ENCODE peak calls at places on chromosomes 16 and 17, in six cellular contexts. H is tibial nerve, N is psoas muscle, O is heart right ventricle, V is stomach, I is substantia nigra. B is an unnamed sample.

GRCh38 chr16:1494711-1495110 is 1.6 kb downstream of the TELO2 start:
- DNase-seq in H (no peak), N (peak; percentile 51), O (peak; percentile 65), V (no peak), I (no peak), B (no peak)

GRCh38 chr17:7932949-7933348 is 943 bp downstream of the CNTROB start:
- DNase-seq in H (no peak), N (peak; percentile 31), O (no peak), V (peak; percentile 45), I (no peak), B (peak; percentile 76)

GRCh38 chr17:69702078-69702477 is 287.6 kb downstream of the MAP2K6 start:
- DNase-seq in H (no peak), N (no peak), O (no peak), V (no peak), I (no peak), B (no peak)

GRCh38 chr17:68288804-68289203 is 2.1 kb downstream of the SLC16A6 start:
- DNase-seq in H (no peak), N (no peak), O (no peak), V (no peak), I (no peak), B (peak; percentile 63)

GRCh38 chr16:86718118-86718517 is 139.8 kb downstream of the FOXL1 start:
- DNase-seq in H (no peak), N (no peak), O (no peak), V (no peak), I (no peak), B (no peak)

GRCh38 chr17:31452561-31453110 is 61.2 kb downstream of the RAB11FIP4 start:
- DNase-seq in H (no peak), N (no peak), O (peak; percentile 20), V (no peak), I (no peak), B (no peak)

GRCh38 chr16:2156025-2156848 is 655 bp downstream of the TRAF7 start:
- DNase-seq in H (no peak), N (no peak), O (no peak), V (no peak), I (no peak), B (no peak)

GRCh38 chr17:62321451-62321850 is 58.9 kb upstream of the EFCAB3 start:
- DNase-seq in H (no peak), N (no peak), O (no peak), V (no peak), I (no peak), B (no peak)

GRCh38 chr16:67632415-67633172 is 12.3 kb upstream of the CARMIL2 start:
- DNase-seq in H (no peak), N (no peak), O (peak; percentile 58), V (no peak), I (no peak), B (no peak)

GRCh38 chr17:40310882-40311391 is 2.0 kb downstream of the RARA start:
- DNase-seq in H (peak; percentile 6), N (peak; percentile 27), O (no peak), V (no peak), I (no peak), B (no peak)

GRCh38 chr17:15233022-15233805 is 31.9 kb downstream of the PMP22 start:
- DNase-seq in H (no peak), N (no peak), O (no peak), V (no peak), I (peak; percentile 20), B (no peak)

GRCh38 chr16:49959552-49960277 is 65.3 kb upstream of the CNEP1R1 start:
- DNase-seq in H (no peak), N (no peak), O (no peak), V (no peak), I (no peak), B (no peak)

GRCh38 chr17:78357177-78357586 is 2.7 kb downstream of the SOCS3 start:
- DNase-seq in H (no peak), N (peak; percentile 72), O (no peak), V (no peak), I (peak; percentile 78), B (peak; percentile 79)

GRCh38 chr17:12719948-12720347 is 54.3 kb downstream of the MYOCD start:
- DNase-seq in H (no peak), N (no peak), O (no peak), V (no peak), I (no peak), B (no peak)

GRCh38 chr17:73722163-73722562 is 77.9 kb upstream of the SDK2 start:
- DNase-seq in H (no peak), N (no peak), O (no peak), V (no peak), I (no peak), B (no peak)

GRCh38 chr17:28216528-28216927 is 102.5 kb upstream of the TMEM97 start:
- DNase-seq in H (no peak), N (no peak), O (no peak), V (no peak), I (no peak), B (no peak)

GRCh38 chr16:85628651-85629050 is 15.5 kb downstream of the GSE1 start:
- DNase-seq in H (no peak), N (no peak), O (no peak), V (no peak), I (no peak), B (no peak)

GRCh38 chr17:47830396-47830907 is 889 bp downstream of the MRPL10 start:
- DNase-seq in H (no peak), N (no peak), O (no peak), V (no peak), I (no peak), B (no peak)

GRCh38 chr17:63250830-63251229 is 195.3 kb downstream of the CYB561 start:
- DNase-seq in H (no peak), N (no peak), O (no peak), V (no peak), I (no peak), B (no peak)

GRCh38 chr16:9077001-9077809 is 14.2 kb upstream of the HAPSTR1 start:
- DNase-seq in H (no peak), N (no peak), O (no peak), V (no peak), I (no peak), B (no peak)

GRCh38 chr16:9081183-9081582 is 10.3 kb upstream of the HAPSTR1 start:
- DNase-seq in H (no peak), N (no peak), O (no peak), V (no peak), I (no peak), B (no peak)

GRCh38 chr16:9079430-9079812 is 12.0 kb upstream of the HAPSTR1 start:
- DNase-seq in H (no peak), N (no peak), O (no peak), V (no peak), I (no peak), B (no peak)

GRCh38 chr16:9082422-9082821 is 9.0 kb upstream of the HAPSTR1 start:
- DNase-seq in H (no peak), N (no peak), O (no peak), V (no peak), I (no peak), B (no peak)

GRCh38 chr16:9081843-9082242 is 9.6 kb upstream of the HAPSTR1 start:
- DNase-seq in H (no peak), N (no peak), O (no peak), V (no peak), I (no peak), B (no peak)
- H3K27ac ChIP-seq in H (no peak overlapping the region), N (no peak overlapping the region), O (no peak overlapping the region), V (no peak overlapping the region), I (no peak overlapping the region), B (no peak overlapping the region)

GRCh38 chr17:67212231-67212630 is 32.8 kb downstream of the HELZ start:
- DNase-seq in H (no peak), N (no peak), O (no peak), V (no peak), I (no peak), B (no peak)
- H3K27ac ChIP-seq in H (no peak overlapping the region), N (no peak overlapping the region), O (no peak overlapping the region), V (no peak overlapping the region), I (no peak overlapping the region), B (no peak overlapping the region)

GRCh38 chr16:28930203-28930602 is 1.6 kb upstream of the CD19 start:
- DNase-seq in H (no peak), N (no peak), O (no peak), V (no peak), I (no peak), B (no peak)

GRCh38 chr16:28931801-28932225 is at the start of gene CD19:
- DNase-seq in H (no peak), N (no peak), O (no peak), V (no peak), I (no peak), B (no peak)

GRCh38 chr16:28933176-28933575 is 1.4 kb downstream of the CD19 start:
- DNase-seq in H (no peak), N (no peak), O (no peak), V (no peak), I (no peak), B (no peak)

GRCh38 chr16:28930652-28931051 is 1.1 kb upstream of the CD19 start:
- DNase-seq in H (no peak), N (no peak), O (no peak), V (no peak), I (no peak), B (no peak)

DNA sequence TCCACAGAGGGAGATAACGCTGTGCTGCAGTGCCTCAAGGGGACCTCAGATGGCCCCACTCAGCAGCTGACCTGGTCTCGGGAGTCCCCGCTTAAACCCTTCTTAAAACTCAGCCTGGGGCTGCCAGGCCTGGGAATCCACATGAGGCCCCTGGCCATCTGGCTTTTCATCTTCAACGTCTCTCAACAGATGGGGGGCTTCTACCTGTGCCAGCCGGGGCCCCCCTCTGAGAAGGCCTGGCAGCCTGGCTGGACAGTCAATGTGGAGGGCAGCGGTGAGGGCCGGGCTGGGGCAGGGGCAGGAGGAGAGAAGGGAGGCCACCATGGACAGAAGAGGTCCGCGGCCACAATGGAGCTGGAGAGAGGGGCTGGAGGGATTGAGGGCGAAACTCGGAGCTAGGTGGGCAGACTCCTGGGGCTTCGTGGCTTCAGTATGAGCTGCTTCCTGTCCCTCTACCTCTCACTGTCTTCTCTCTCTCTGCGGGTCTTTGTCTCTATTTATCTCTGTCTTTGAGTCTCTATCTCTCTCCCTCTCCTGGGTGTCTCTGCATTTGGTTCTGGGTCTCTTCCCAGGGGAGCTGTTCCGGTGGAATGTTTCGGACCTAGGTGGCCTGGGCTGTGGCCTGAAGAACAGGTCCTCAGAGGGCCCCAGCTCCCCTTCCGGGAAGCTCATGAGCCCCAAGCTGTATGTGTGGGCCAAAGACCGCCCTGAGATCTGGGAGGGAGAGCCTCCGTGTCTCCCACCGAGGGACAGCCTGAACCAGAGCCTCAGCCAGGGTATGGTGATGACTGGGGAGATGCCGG is 769 bp downstream of the CD19 start:
- DNase-seq in H (no peak), N (no peak), O (no peak), V (no peak), I (no peak), B (no peak)
- H3K27ac ChIP-seq in H (no peak overlapping the region), N (no peak overlapping the region), O (no peak overlapping the region), V (no peak overlapping the region), I (no peak overlapping the region), B (no peak overlapping the region)

GRCh38 chr17:50035930-50036329 is 20.0 kb upstream of the ITGA3 start:
- DNase-seq in H (peak; percentile 9), N (no peak), O (no peak), V (no peak), I (no peak), B (no peak)

GRCh38 chr17:50033316-50033715 is 22.6 kb upstream of the ITGA3 start:
- DNase-seq in H (no peak), N (no peak), O (no peak), V (peak; percentile 8), I (no peak), B (no peak)

GRCh38 chr17:50035421-50035879 is 20.5 kb upstream of the ITGA3 start:
- DNase-seq in H (no peak), N (no peak), O (no peak), V (no peak), I (no peak), B (peak; percentile 60)

GRCh38 chr17:50036455-50037320 is 19.2 kb upstream of the ITGA3 start:
- DNase-seq in H (peak; percentile 4), N (no peak), O (no peak), V (no peak), I (no peak), B (no peak)

GRCh38 chr17:50034504-50035364 is 21.2 kb upstream of the ITGA3 start:
- DNase-seq in H (peak; percentile 3), N (no peak), O (no peak), V (no peak), I (no peak), B (no peak)
- H3K27ac ChIP-seq in H (no peak overlapping the region), N (no peak overlapping the region), O (no peak overlapping the region), V (peak overlapping the region; percentile 75), I (no peak overlapping the region), B (peak overlapping the region; percentile 73)

B was measured in ascending aorta.